ENCODE peak calls at places on chromosome 9, in six cellular contexts. Q is A549; T is tibial nerve; F is psoas muscle; U is tibial artery; D is effector memory CD4-positive, alpha-beta T cell. J is an unnamed sample.

GRCh38 chr9:112475318-112475717 is 11.3 kb upstream of the KIAA1958 start:
- DNase-seq in Q (no peak), T (no peak), F (no peak), U (no peak), D (no peak), J (no peak)

GRCh38 chr9:93812410-93812668 is 142.8 kb downstream of the BARX1 start:
- DNase-seq in Q (no peak), T (no peak), F (no peak), U (no peak), D (no peak), J (no peak)

GRCh38 chr9:37251452-37251851 is 131.1 kb downstream of the ZCCHC7 start:
- DNase-seq in Q (no peak), T (no peak), F (no peak), U (no peak), D (no peak), J (no peak)

GRCh38 chr9:119436261-119436660 is 67.0 kb upstream of the BRINP1 start:
- DNase-seq in Q (no peak), T (no peak), F (no peak), U (no peak), D (no peak), J (no peak)

GRCh38 chr9:99947395-99947794 is 40.9 kb downstream of the STX17 start:
- DNase-seq in Q (peak), T (no peak), F (no peak), U (no peak), D (no peak), J (no peak)

GRCh38 chr9:116389546-116390305 is 236.1 kb downstream of the PAPPA start:
- DNase-seq in Q (no peak), T (no peak), F (no peak), U (no peak), D (no peak), J (no peak)

GRCh38 chr9:106958955-106959657 is 96.1 kb downstream of the ZNF462 start:
- DNase-seq in Q (no peak), T (no peak), F (no peak), U (no peak), D (no peak), J (no peak)

GRCh38 chr9:33164138-33164809 is 2.9 kb downstream of the B4GALT1 start:
- DNase-seq in Q (no peak), T (no peak), F (no peak), U (no peak), D (no peak), J (no peak)

GRCh38 chr9:19137282-19137681 is 10.0 kb upstream of the PLIN2 start:
- DNase-seq in Q (no peak), T (no peak), F (no peak), U (no peak), D (no peak), J (no peak)

GRCh38 chr9:129669141-129669718 is 3.8 kb downstream of the PRRX2 start:
- DNase-seq in Q (no peak), T (no peak), F (no peak), U (no peak), D (no peak), J (no peak)

GRCh38 chr9:129486496-129487306 is 134.2 kb downstream of the C9orf50 start:
- DNase-seq in Q (peak), T (peak), F (peak), U (peak), D (no peak), J (no peak)

GRCh38 chr9:77554706-77555105 is 93.4 kb downstream of the GNA14 start:
- DNase-seq in Q (no peak), T (no peak), F (no peak), U (no peak), D (no peak), J (no peak)

GRCh38 chr9:219670-220365 is 5.2 kb downstream of the DOCK8 start:
- DNase-seq in Q (no peak), T (no peak), F (no peak), U (peak), D (no peak), J (no peak)

GRCh38 chr9:91302831-91303230 is 58.9 kb downstream of the AUH start:
- DNase-seq in Q (peak), T (no peak), F (no peak), U (no peak), D (no peak), J (no peak)

GRCh38 chr9:98995059-98995665 is 51.5 kb downstream of the COL15A1 start:
- DNase-seq in Q (no peak), T (no peak), F (no peak), U (peak), D (no peak), J (no peak)

DNA sequence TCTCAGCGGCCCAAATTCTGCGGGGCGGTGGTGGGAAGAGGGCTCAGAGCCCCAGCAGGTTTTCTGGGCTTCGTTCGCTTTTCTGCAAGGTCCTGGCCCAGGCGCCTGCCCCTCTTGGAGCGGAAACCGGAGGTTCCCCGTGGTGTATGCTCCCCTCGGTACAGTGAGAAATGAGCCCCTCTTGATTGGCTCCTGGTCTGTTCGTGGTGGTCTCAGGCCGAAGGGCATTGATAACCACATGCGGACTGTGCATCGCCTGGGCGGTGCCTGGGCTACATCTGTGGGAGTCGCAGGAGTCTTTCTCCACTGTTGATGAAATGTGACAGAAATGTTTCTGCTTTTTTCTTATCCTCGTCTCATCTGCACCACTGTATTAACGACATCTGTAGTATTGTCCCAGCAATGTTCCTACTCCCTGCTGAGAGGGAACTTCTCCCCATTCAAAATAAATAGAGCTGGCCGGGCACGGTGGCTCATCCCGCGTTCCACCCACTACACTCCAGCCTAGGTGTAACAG is 682 bp downstream of the MAN1B1 start:
- DNase-seq in Q (no peak), T (no peak), F (no peak), U (no peak), D (no peak), J (no peak)
- H3K27ac ChIP-seq in Q (peak), T (peak), F (peak), U (peak), D (peak), J (peak)

GRCh38 chr9:125633116-125633743 is 73.8 kb downstream of the MAPKAP1 start:
- DNase-seq in Q (no peak), T (no peak), F (no peak), U (no peak), D (no peak), J (no peak)

GRCh38 chr9:125632321-125633115 is 74.5 kb downstream of the MAPKAP1 start:
- DNase-seq in Q (no peak), T (no peak), F (no peak), U (no peak), D (no peak), J (no peak)

GRCh38 chr9:125631391-125632085 is 75.5 kb downstream of the MAPKAP1 start:
- DNase-seq in Q (peak), T (no peak), F (no peak), U (no peak), D (no peak), J (peak)

GRCh38 chr9:125629451-125629850 is 77.6 kb downstream of the MAPKAP1 start:
- DNase-seq in Q (no peak), T (no peak), F (no peak), U (no peak), D (no peak), J (no peak)

GRCh38 chr9:125630436-125630835 is 76.6 kb downstream of the MAPKAP1 start:
- DNase-seq in Q (no peak), T (no peak), F (no peak), U (no peak), D (no peak), J (no peak)
- H3K4me3 ChIP-seq in Q (no peak), T (no peak), F (no peak), U (no peak), D (no peak), J (no peak)

GRCh38 chr9:121897140-121897539 is 196.0 kb downstream of the TTLL11 start:
- DNase-seq in Q (no peak), T (no peak), F (no peak), U (no peak), D (no peak), J (no peak)

GRCh38 chr9:121893787-121894186 is 199.3 kb downstream of the TTLL11 start:
- DNase-seq in Q (no peak), T (no peak), F (no peak), U (no peak), D (no peak), J (no peak)

GRCh38 chr9:121896545-121896943 is 196.6 kb downstream of the TTLL11 start:
- DNase-seq in Q (no peak), T (no peak), F (no peak), U (no peak), D (no peak), J (no peak)

GRCh38 chr9:121895836-121896544 is 197.1 kb downstream of the TTLL11 start:
- DNase-seq in Q (peak), T (no peak), F (no peak), U (no peak), D (no peak), J (no peak)

GRCh38 chr9:121895274-121895835 is 197.8 kb downstream of the TTLL11 start:
- DNase-seq in Q (peak), T (no peak), F (no peak), U (no peak), D (no peak), J (no peak)
- H3K27ac ChIP-seq in Q (no peak), T (no peak), F (no peak), U (no peak), D (no peak), J (no peak)

GRCh38 chr9:133534346-133535284 is at the start of gene ADAMTSL2:
- DNase-seq in Q (no peak), T (no peak), F (peak), U (no peak), D (no peak), J (peak)
- H3K4me3 ChIP-seq in Q (no peak), T (peak), F (peak), U (peak), D (no peak), J (peak)

GRCh38 chr9:133844876-133845658 is 106.9 kb upstream of the SARDH start:
- DNase-seq in Q (no peak), T (peak), F (peak), U (peak), D (no peak), J (no peak)

GRCh38 chr9:133846483-133847090 is 108.4 kb upstream of the SARDH start:
- DNase-seq in Q (no peak), T (no peak), F (no peak), U (no peak), D (no peak), J (no peak)

GRCh38 chr9:133844431-133844830 is 106.3 kb upstream of the SARDH start:
- DNase-seq in Q (no peak), T (no peak), F (no peak), U (no peak), D (no peak), J (no peak)

GRCh38 chr9:133843751-133844373 is 105.7 kb upstream of the SARDH start:
- DNase-seq in Q (no peak), T (no peak), F (no peak), U (no peak), D (no peak), J (no peak)

GRCh38 chr9:133845659-133845947 is 107.5 kb upstream of the SARDH start:
- DNase-seq in Q (no peak), T (no peak), F (no peak), U (no peak), D (no peak), J (no peak)
- H3K27ac ChIP-seq in Q (no peak), T (peak), F (no peak), U (no peak), D (no peak), J (no peak)

GRCh38 chr9:131278421-131279111 is 2.3 kb upstream of the FAM78A start:
- DNase-seq in Q (no peak), T (no peak), F (no peak), U (no peak), D (peak), J (no peak)
- H3K4me3 ChIP-seq in Q (no peak), T (peak), F (peak), U (peak), D (peak), J (peak)